ENCODE peak calls at places on chromosomes 4 and X, in seven cellular contexts. I is GDM1, U is BJ, O is skeletal muscle cell, J is B cell, F is fibroblast of pulmonary artery, L is ELF-1. K is an unnamed sample.

GRCh38 chrX:39886282-39886681 is 211.5 kb downstream of the BCOR start:
- DNase-seq in O (no peak), F (no peak), L (no peak), I (no peak), J (no peak), U (no peak), K (peak)

GRCh38 chr4:172962564-172963353 is 205.9 kb upstream of the GALNT7 start:
- DNase-seq in F (peak), L (no peak), O (peak), J (no peak), U (peak), I (no peak), K (peak)

GRCh38 chr4:121594796-121595526 is 101.8 kb downstream of the ANXA5 start:
- DNase-seq in F (peak), U (peak), I (no peak), J (no peak), O (peak), L (no peak), K (peak)

GRCh38 chr4:141223418-141223817 is 2.7 kb downstream of the ZNF330 start:
- DNase-seq in U (no peak), L (no peak), F (no peak), O (no peak), J (no peak), I (no peak), K (no peak)

GRCh38 chr4:182862166-182862875 is 54.9 kb downstream of the DCTD start:
- DNase-seq in L (peak), O (no peak), F (no peak), J (no peak), I (no peak), U (no peak), K (peak)

GRCh38 chrX:50747471-50747900 is 66.5 kb downstream of the SHROOM4 start:
- DNase-seq in F (no peak), O (no peak), I (no peak), L (no peak), J (no peak), U (peak), K (no peak)

GRCh38 chr4:109730294-109731051 is 603 bp upstream of the PLA2G12A start:
- DNase-seq in U (peak), J (no peak), I (no peak), F (peak), O (no peak), L (peak), K (peak)

GRCh38 chrX:47143894-47144625 is 442 bp downstream of the NDUFB11 start:
- DNase-seq in U (peak), J (peak), O (no peak), F (peak), I (no peak), L (no peak), K (peak)

GRCh38 chrX:104428231-104428630 is 137.8 kb upstream of the IL1RAPL2 start:
- DNase-seq in L (no peak), J (no peak), I (no peak), O (no peak), F (no peak), U (no peak), K (no peak)